ENCODE peak calls at places on chromosome 20, in six cellular contexts. U, S, E, L, H and D are unnamed samples.

GRCh38 chr20:4064118-4064962 is 49.0 kb upstream of the RNF24 start:
- DNase-seq in U (peak), S (peak), E (no peak), L (peak), H (peak), D (no peak)

GRCh38 chr20:63183422-63184146 is 32.3 kb downstream of the YTHDF1 start:
- DNase-seq in U (no peak), S (no peak), E (peak), L (peak), H (peak), D (peak)

GRCh38 chr20:11252447-11252846 is 578.6 kb upstream of the JAG1 start:
- DNase-seq in U (no peak), S (no peak), E (no peak), L (no peak), H (no peak), D (no peak)

GRCh38 chr20:58647814-58648501 is 3.1 kb upstream of the STX16 start:
- DNase-seq in U (no peak), S (peak), E (no peak), L (no peak), H (peak), D (no peak)

GRCh38 chr20:62961310-62961783 is 8.8 kb downstream of the SLC17A9 start:
- DNase-seq in U (no peak), S (no peak), E (no peak), L (peak), H (no peak), D (peak)

GRCh38 chr20:33648396-33649004 is 13.6 kb upstream of the C20orf144 start:
- DNase-seq in U (no peak), S (no peak), E (no peak), L (no peak), H (no peak), D (no peak)

GRCh38 chr20:24821391-24821790 is 127.7 kb upstream of the CST7 start:
- DNase-seq in U (no peak), S (no peak), E (no peak), L (no peak), H (no peak), D (no peak)

GRCh38 chr20:25544316-25544715 is 41.0 kb downstream of the NINL start:
- DNase-seq in U (no peak), S (no peak), E (no peak), L (no peak), H (no peak), D (no peak)